ENCODE peak calls at places on chromosome 7, in five cellular contexts. D, L, W, A and B are unnamed samples.

GRCh38 chr7:27137603-27138410 is 5.7 kb downstream of the HOXA5 start:
- DNase-seq in W (no peak), L (peak), D (no peak), A (no peak), B (no peak)

GRCh38 chr7:105878746-105879605 is 2.6 kb upstream of the ATXN7L1 start:
- DNase-seq in W (no peak), A (no peak), D (no peak), L (no peak), B (peak)

GRCh38 chr7:42180806-42181205 is 56.2 kb downstream of the GLI3 start:
- DNase-seq in L (no peak), D (no peak), W (no peak), A (no peak), B (no peak)

GRCh38 chr7:128381161-128381821 is 19.8 kb upstream of the PRRT4 start:
- DNase-seq in L (peak), D (no peak), W (peak), A (peak), B (no peak)

GRCh38 chr7:130421685-130422084 is 19.1 kb downstream of the CEP41 start:
- DNase-seq in A (peak), D (no peak), W (no peak), L (no peak), B (no peak)

GRCh38 chr7:158042156-158042880 is 545.3 kb downstream of the PTPRN2 start:
- DNase-seq in W (no peak), L (no peak), A (no peak), D (no peak), B (no peak)

GRCh38 chr7:28169166-28169713 is 11.4 kb downstream of the JAZF1 start:
- DNase-seq in D (no peak), L (no peak), A (no peak), W (no peak), B (no peak)

GRCh38 chr7:143936087-143937009 is 1.3 kb downstream of the OR2F2 start:
- DNase-seq in W (no peak), A (peak), L (no peak), D (peak), B (no peak)

GRCh38 chr7:25361863-25362262 is 133.6 kb upstream of the NPVF start:
- DNase-seq in W (no peak), A (no peak), L (no peak), D (no peak), B (no peak)

GRCh38 chr7:110897538-110897937 is 193.4 kb upstream of the LRRN3 start:
- DNase-seq in A (no peak), W (no peak), L (no peak), D (no peak), B (no peak)

GRCh38 chr7:440059-440749 is 79.4 kb downstream of the PDGFA start:
- DNase-seq in A (no peak), L (no peak), W (no peak), D (no peak), B (no peak)

GRCh38 chr7:41540601-41541000 is 162.3 kb downstream of the INHBA start:
- DNase-seq in D (no peak), A (no peak), L (no peak), W (no peak), B (no peak)

GRCh38 chr7:138538996-138539644 is 79.1 kb downstream of the TRIM24 start:
- DNase-seq in L (no peak), A (no peak), D (no peak), W (no peak), B (no peak)

GRCh38 chr7:22561356-22561755 is 61.4 kb upstream of the STEAP1B start:
- DNase-seq in D (peak), W (no peak), L (no peak), A (peak), B (peak)

GRCh38 chr7:25389489-25390106 is 161.3 kb upstream of the NPVF start:
- DNase-seq in A (peak), L (peak), D (no peak), W (no peak), B (peak)

GRCh38 chr7:33745934-33746333 is 159.4 kb upstream of the BMPER start:
- DNase-seq in L (no peak), W (no peak), A (peak), D (no peak), B (no peak)

GRCh38 chr7:15747187-15748111 is 61.0 kb upstream of the MEOX2 start:
- DNase-seq in W (no peak), A (peak), L (no peak), D (no peak), B (no peak)

GRCh38 chr7:5554287-5554785 is 130.7 kb upstream of the TNRC18 start:
- DNase-seq in D (no peak), W (no peak), A (no peak), L (no peak), B (no peak)

GRCh38 chr7:83468251-83468739 is 180.6 kb downstream of the SEMA3E start:
- DNase-seq in W (no peak), D (peak), L (peak), A (peak), B (no peak)

GRCh38 chr7:137287651-137288258 is 55.8 kb downstream of the PTN start:
- DNase-seq in W (no peak), L (peak), D (no peak), A (no peak), B (no peak)

GRCh38 chr7:45187089-45187945 is 29.7 kb downstream of the RAMP3 start:
- DNase-seq in D (no peak), L (no peak), A (no peak), W (peak), B (no peak)

GRCh38 chr7:154879629-154880028 is 123.3 kb downstream of the PAXIP1 start:
- DNase-seq in L (no peak), D (no peak), W (no peak), A (no peak), B (no peak)

GRCh38 chr7:118087121-118087520 is 96.8 kb upstream of the LSM8 start:
- DNase-seq in A (no peak), D (no peak), L (no peak), W (no peak), B (no peak)

GRCh38 chr7:128032605-128033235 is 1.5 kb upstream of the LRRC4 start:
- DNase-seq in W (peak), D (no peak), L (no peak), A (no peak), B (no peak)

GRCh38 chr7:155298288-155298833 is 683 bp downstream of the INSIG1 start:
- DNase-seq in W (no peak), D (no peak), L (no peak), A (no peak), B (no peak)

GRCh38 chr7:25889765-25890164 is 262.2 kb upstream of the NFE2L3 start:
- DNase-seq in W (no peak), D (no peak), L (no peak), A (no peak), B (no peak)

GRCh38 chr7:2497065-2497464 is 20.9 kb upstream of the GRIFIN start:
- DNase-seq in L (no peak), D (no peak), W (no peak), A (no peak), B (no peak)

GRCh38 chr7:69599879-69600764 is 1.8 kb downstream of the AUTS2 start:
- DNase-seq in A (no peak), D (no peak), L (no peak), W (peak), B (no peak)

GRCh38 chr7:86965727-86966120 is 93.7 kb downstream of the ELAPOR2 start:
- DNase-seq in L (no peak), A (no peak), W (no peak), D (no peak), B (no peak)

GRCh38 chr7:45975367-45975766 is 54.3 kb upstream of the IGFBP3 start:
- DNase-seq in L (no peak), W (peak), D (no peak), A (peak), B (no peak)

GRCh38 chr7:44172803-44173424 is 16.3 kb downstream of the GCK start:
- DNase-seq in W (no peak), D (no peak), L (no peak), A (no peak), B (no peak)

GRCh38 chr7:65379318-65379717 is 5.7 kb downstream of the ZNF92 start:
- DNase-seq in A (peak), D (no peak), L (no peak), W (no peak), B (no peak)

GRCh38 chr7:150968056-150968455 is 10.1 kb downstream of the KCNH2 start:
- DNase-seq in D (no peak), A (no peak), L (no peak), W (no peak), B (no peak)

GRCh38 chr7:31893365-31893764 is 176.8 kb downstream of the PDE1C start:
- DNase-seq in A (no peak), D (no peak), W (no peak), L (no peak), B (no peak)

GRCh38 chr7:127393370-127394058 is 1.0 kb upstream of the ZNF800 start:
- DNase-seq in D (no peak), W (no peak), L (no peak), A (no peak), B (no peak)

GRCh38 chr7:32115831-32116230 is 45.6 kb upstream of the PDE1C start:
- DNase-seq in A (peak), L (no peak), D (peak), W (no peak), B (no peak)